ENCODE peak calls at places on chromosomes 11 and 22, in six cellular contexts. K is Peyer's patch, F is OCI-LY7, A is psoas muscle, N is endodermal cell, T is pancreas. X is an unnamed sample. For H3K4me1, the result is how much of the 10 kb centered on the place peaks cover.

GRCh38 chr11:42555197-42555596 is 756.6 kb upstream of the API5 start:
- DNase-seq in T (no peak), F (no peak), N (no peak), A (no peak), K (no peak), X (no peak)

GRCh38 chr22:46969961-46970360 is 207.5 kb downstream of the TBC1D22A start:
- DNase-seq in T (no peak), A (no peak), K (no peak), N (no peak), F (no peak), X (no peak)

GRCh38 chr11:35905901-35906661 is 37.8 kb upstream of the LDLRAD3 start:
- DNase-seq in T (no peak), F (no peak), A (no peak), N (no peak), K (no peak), X (no peak)

GRCh38 chr11:75230621-75231020 is 10.0 kb upstream of the TPBGL start:
- DNase-seq in N (no peak), T (no peak), F (no peak), A (no peak), K (peak), X (no peak)

GRCh38 chr11:76129729-76130128 is 76.6 kb downstream of the WNT11 start:
- DNase-seq in F (no peak), N (no peak), K (no peak), T (no peak), A (no peak), X (no peak)

GRCh38 chr22:26547426-26547825 is 35.2 kb upstream of the TFIP11 start:
- DNase-seq in T (no peak), A (no peak), N (no peak), F (no peak), K (no peak), X (no peak)

GRCh38 chr22:20545681-20546521 is 38.5 kb downstream of the MED15 start:
- DNase-seq in K (no peak), T (no peak), A (no peak), N (no peak), F (no peak), X (no peak)

GRCh38 chr11:31802990-31803812 is 7.9 kb downstream of the PAX6 start:
- DNase-seq in T (no peak), N (peak), K (no peak), A (peak), F (no peak), X (no peak)

GRCh38 chr11:58573451-58574104 is 2.1 kb downstream of the LPXN start:
- DNase-seq in K (peak), N (no peak), T (no peak), A (peak), F (peak), X (no peak)

GRCh38 chr22:27063381-27063780 is 406.0 kb downstream of the MIAT start:
- DNase-seq in N (no peak), A (no peak), T (no peak), K (no peak), F (no peak), X (no peak)

GRCh38 chr11:65378208-65378927 is 4.1 kb downstream of the SLC25A45 start:
- DNase-seq in F (peak), A (no peak), N (no peak), T (no peak), K (peak), X (no peak)
- TF ChIP-seq CTCF in F (peak), A (no peak), N (no peak), T (no peak), K (peak), X (no peak)

DNA sequence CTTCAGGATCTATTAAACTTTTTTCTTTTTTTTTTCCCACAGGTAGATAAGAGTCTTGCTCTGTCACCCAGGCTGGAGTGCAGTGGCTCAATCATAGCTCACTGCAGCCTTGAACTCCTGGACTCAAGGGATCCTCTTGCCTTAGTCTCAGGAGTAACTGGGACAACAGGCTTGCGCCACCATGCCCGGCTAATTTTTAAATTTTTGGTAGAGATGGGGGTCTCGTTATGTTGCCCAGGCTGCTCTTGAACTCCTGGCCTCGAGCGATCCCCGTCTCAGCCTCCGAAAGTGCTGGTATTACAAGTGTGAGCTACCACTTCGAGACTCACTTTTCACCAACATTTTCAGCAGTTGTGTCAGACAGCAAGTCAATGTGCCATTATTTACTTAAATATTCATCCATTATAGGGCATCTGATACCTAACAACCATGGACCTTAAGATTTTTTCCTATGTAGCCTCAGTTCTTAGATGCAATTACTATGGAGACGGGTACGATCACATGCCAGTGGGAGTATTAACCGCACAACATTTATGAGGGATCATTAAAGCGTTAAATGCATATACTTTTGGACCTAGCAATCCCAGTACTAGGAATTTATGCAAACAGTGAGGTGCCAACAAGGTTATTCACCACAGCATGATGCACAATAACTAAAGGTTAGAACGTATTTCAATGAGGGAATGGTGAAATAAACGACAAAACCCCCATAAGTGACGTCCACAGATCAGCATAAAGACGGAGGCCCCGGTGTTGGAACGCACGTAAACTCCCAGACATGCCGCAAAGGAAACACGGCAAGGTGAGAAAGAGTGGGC is 753 bp downstream of the SIRT3 start:
- DNase-seq in K (peak), N (peak), A (no peak), F (no peak), T (no peak), X (no peak)
- H3K4me1 ChIP-seq in K (under half), N (under half), A (under half), F (under half), T (under half), X (under half)

GRCh38 chr22:31846161-31847115 is 92.6 kb downstream of the DEPDC5 start:
- DNase-seq in F (peak), T (no peak), K (no peak), A (no peak), N (peak), X (no peak)
- H3K27ac ChIP-seq in F (peak), T (no peak), K (no peak), A (no peak), N (no peak), X (no peak)

DNA sequence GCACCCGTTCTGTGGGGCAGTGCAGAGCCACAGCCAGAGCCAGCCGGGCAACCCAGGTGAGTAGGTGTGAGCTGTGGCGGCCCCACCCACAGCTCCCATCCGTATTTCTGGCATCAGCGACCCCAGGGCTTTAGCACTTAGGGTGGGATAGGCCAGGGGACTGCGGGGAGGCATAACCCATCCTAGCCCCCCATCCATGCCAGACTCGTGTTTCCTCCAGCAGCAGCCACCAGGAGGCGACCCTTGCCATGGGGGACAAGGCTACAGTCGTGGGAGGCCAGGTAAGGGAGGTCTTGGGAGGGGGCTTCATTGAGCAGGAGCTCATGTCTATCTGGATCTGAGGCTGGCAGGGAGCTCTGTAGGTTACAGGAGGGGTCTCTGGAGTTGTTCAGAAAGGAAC is 873 bp downstream of the OTOG start:
- DNase-seq in F (no peak), T (no peak), A (no peak), K (no peak), N (peak), X (no peak)
- TF ChIP-seq CTCF in F (no peak), T (no peak), A (no peak), K (no peak), N (no peak), X (no peak)

GRCh38 chr11:47314992-47315391 is 37.5 kb downstream of the MYBPC3 start:
- DNase-seq in T (no peak), A (no peak), K (no peak), N (no peak), F (no peak), X (no peak)
- H3K4me1 ChIP-seq in T (under half), A (under half), K (under half), N (under half), F (under half), X (under half)

X was measured in upper lobe of right lung.